ENCODE peak calls at places on chromosome 13, in eight cellular contexts. H is transverse colon, R is A549, X is tibial nerve, O is stomach, D is suprapubic skin, N is HepG2, G is ovary. P is an unnamed sample. For H3K4me1, the result is how much of the 10 kb centered on the place peaks cover.

GRCh38 chr13:64855506-64855905 is 2374.6 kb downstream of the PCDH9 start:
- DNase-seq in H (no peak), R (no peak), X (no peak), O (no peak), D (no peak), N (no peak), G (no peak), P (no peak)

GRCh38 chr13:94558721-94559120 is 37.2 kb downstream of the TGDS start:
- DNase-seq in H (no peak), R (no peak), X (no peak), O (no peak), D (no peak), N (no peak), G (no peak), P (no peak)

GRCh38 chr13:83879431-83880171 is 2.7 kb downstream of the SLITRK1 start:
- DNase-seq in H (no peak), R (no peak), X (no peak), O (no peak), D (no peak), N (no peak), G (no peak), P (no peak)

GRCh38 chr13:53010374-53011105 is 18.1 kb upstream of the OLFM4 start:
- DNase-seq in H (peak), R (no peak), X (peak), O (peak), D (no peak), N (peak), G (no peak), P (no peak)

GRCh38 chr13:73556902-73557301 is 498.1 kb downstream of the KLF5 start:
- DNase-seq in H (no peak), R (no peak), X (no peak), O (no peak), D (no peak), N (no peak), G (no peak), P (no peak)

GRCh38 chr13:44848956-44849748 is 140.1 kb downstream of the NUFIP1 start:
- DNase-seq in H (no peak), R (no peak), X (peak), O (no peak), D (no peak), N (no peak), G (peak), P (no peak)

GRCh38 chr13:19864339-19865309 is 1.2 kb upstream of the ZMYM5 start:
- DNase-seq in H (peak), R (peak), X (peak), O (peak), D (peak), N (no peak), G (peak), P (peak)

GRCh38 chr13:76965759-76966421 is 17.6 kb downstream of the ACOD1 start:
- DNase-seq in H (peak), R (no peak), X (peak), O (peak), D (no peak), N (no peak), G (peak), P (no peak)

GRCh38 chr13:19845758-19846157 is 17.7 kb downstream of the ZMYM5 start:
- DNase-seq in H (no peak), R (peak), X (no peak), O (no peak), D (no peak), N (peak), G (no peak), P (no peak)

GRCh38 chr13:78238911-78239310 is 320.3 kb upstream of the EDNRB start:
- DNase-seq in H (no peak), R (no peak), X (no peak), O (no peak), D (no peak), N (no peak), G (no peak), P (no peak)

GRCh38 chr13:39527961-39528720 is 74.9 kb downstream of the LHFPL6 start:
- DNase-seq in H (no peak), R (peak), X (no peak), O (no peak), D (no peak), N (no peak), G (no peak), P (no peak)

GRCh38 chr13:39526499-39526898 is 76.5 kb downstream of the LHFPL6 start:
- DNase-seq in H (no peak), R (no peak), X (no peak), O (no peak), D (no peak), N (no peak), G (no peak), P (no peak)

GRCh38 chr13:39524795-39525194 is 78.2 kb downstream of the LHFPL6 start:
- DNase-seq in H (no peak), R (no peak), X (no peak), O (no peak), D (no peak), N (no peak), G (no peak), P (no peak)

GRCh38 chr13:39530996-39531395 is 72.0 kb downstream of the LHFPL6 start:
- DNase-seq in H (no peak), R (no peak), X (no peak), O (no peak), D (no peak), N (no peak), G (no peak), P (no peak)

DNA sequence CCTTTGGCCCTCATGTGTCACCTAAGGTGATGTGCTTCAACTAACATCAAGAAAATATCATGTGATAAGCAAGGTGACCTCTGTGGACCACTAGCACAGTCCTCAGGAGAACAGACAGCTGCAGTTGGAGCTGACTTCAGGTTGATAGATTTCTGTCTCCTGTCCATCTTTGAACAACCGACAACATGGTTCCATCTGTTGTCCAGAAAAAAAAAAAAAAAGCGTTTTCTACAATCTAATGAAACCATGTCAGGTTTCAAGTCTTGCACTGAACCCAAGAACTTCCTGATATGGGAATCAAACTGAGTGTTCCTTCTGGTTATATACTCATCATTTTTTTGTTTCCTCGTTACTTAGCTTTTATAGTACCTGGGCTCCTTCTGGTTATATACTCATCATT is 75.7 kb downstream of the LHFPL6 start:
- DNase-seq in H (no peak), R (no peak), X (no peak), O (no peak), D (no peak), N (no peak), G (no peak), P (no peak)
- H3K4me1 ChIP-seq in H (under half), R (under half), X (under half), O (under half), D (under half), N (under half), G (under half), P (under half)

DNA sequence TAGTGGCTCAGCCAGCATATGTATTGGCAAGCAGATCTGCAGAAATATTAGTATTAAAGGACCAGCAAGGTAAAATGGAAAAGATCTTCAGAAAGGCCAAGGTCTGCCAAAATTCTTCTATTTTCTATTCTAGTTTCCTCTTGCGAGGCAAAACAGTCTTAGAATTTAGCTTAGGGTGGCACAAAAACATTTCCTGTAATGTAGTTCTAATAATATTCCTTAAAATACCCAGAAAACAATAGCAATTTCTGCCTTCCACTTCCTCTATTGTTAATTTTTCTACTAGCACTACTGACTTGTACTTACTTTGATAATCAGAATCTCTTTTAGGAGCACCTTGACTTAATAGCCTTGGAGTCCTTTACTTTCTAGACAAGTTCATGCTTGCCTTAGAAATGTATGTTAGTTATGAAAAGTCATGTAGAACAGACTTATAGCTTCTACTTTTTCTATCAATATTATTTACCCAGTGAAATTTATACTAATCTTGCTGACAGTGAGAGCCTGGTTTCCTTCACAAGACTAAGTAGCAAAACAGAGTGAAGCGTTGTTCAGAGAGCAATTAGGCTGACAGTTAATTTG is 23.8 kb upstream of the LPAR6 start:
- DNase-seq in H (no peak), R (no peak), X (no peak), O (no peak), D (no peak), N (no peak), G (no peak), P (no peak)
- TF ChIP-seq EP300 in H (no peak), R (no peak), X (no peak), O (no peak), D (no peak), N (no peak), G (no peak), P (no peak)

GRCh38 chr13:26380930-26381329 is 127.0 kb downstream of the CDK8 start:
- DNase-seq in H (no peak), R (no peak), X (no peak), O (no peak), D (no peak), N (no peak), G (no peak), P (no peak)

GRCh38 chr13:26377038-26377437 is 123.1 kb downstream of the CDK8 start:
- DNase-seq in H (no peak), R (peak), X (no peak), O (no peak), D (no peak), N (peak), G (no peak), P (no peak)

GRCh38 chr13:26376430-26376829 is 122.5 kb downstream of the CDK8 start:
- DNase-seq in H (no peak), R (no peak), X (no peak), O (no peak), D (no peak), N (no peak), G (no peak), P (no peak)

GRCh38 chr13:26379831-26380230 is 125.9 kb downstream of the CDK8 start:
- DNase-seq in H (no peak), R (no peak), X (no peak), O (no peak), D (no peak), N (no peak), G (no peak), P (no peak)

GRCh38 chr13:26378116-26378515 is 124.2 kb downstream of the CDK8 start:
- DNase-seq in H (no peak), R (no peak), X (no peak), O (no peak), D (no peak), N (no peak), G (no peak), P (no peak)
- TF ChIP-seq POLR2A in H (no peak), R (no peak), X (no peak), O (no peak), D (no peak), N (no peak), G (no peak), P (no peak)

DNA sequence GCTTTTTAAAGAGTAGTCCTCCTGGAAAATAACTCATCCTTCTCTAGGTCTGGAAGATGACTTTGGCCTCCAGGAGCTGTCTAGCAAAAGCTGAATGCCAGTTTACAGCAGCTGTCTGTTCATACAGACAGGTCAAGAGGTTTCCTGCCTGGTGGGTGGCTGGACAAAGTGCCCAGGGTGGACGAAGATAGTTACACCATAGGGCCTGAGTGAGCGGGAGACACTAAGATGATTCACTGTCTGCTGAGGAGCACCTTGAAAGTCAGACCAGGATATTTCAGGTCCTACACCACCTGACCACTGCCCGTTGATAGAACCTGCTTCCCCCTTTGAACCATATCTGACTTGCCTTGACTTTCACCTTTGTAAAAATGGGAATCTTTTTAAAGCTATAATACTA is 49.2 kb upstream of the RCBTB2 start:
- DNase-seq in H (no peak), R (no peak), X (no peak), O (no peak), D (no peak), N (no peak), G (no peak), P (no peak)
- H3K4me1 ChIP-seq in H (under half), R (under half), X (under half), O (half or more), D (half or more), N (half or more), G (under half), P (under half)

DNA sequence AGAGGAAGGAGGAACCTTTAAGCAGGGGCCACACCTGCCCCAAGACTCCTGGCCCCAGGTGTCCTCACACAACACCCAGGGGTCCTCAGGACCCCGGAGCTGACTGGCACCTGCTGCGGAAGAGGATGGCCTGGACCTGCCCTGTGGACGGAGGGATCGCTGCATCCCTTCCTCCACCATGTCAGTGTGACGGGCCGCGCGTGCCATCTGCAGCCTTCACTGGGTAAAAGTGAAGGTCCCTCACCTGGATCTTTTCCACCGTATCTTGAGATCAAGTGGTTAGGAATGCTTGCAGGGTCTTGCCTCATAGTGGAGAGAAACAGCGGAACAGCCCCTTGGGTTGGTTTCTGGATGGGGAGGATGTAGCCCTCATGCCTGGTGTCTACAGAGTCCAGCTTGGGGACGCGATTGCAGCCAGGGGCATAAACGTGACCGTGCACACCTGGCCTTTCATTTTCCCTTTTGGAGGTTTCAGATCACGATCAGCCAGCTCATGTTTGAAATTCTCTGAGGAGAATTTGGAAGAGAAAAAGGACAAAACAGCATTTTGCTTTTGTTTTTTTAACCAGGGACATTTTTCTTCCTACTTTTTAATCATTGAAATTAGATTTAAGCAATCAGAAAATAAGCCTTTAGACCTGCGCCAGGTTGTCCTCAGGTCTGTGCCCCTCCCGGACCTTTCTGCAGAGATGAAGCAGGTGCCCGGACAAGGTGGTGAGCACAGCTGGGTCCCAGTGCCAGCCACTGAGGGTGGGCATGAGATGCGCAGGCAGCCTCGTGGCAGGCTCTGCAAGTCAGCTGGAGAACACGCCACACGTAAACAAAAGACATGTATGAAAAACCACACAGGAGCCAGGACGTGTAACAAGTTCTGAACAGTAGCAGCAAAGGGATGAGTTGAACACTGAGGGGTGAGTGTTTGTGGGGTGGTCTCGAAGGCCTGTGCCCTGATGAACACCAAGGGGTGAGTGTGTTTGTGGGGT is 69.1 kb upstream of the MCF2L start:
- DNase-seq in H (peak), R (no peak), X (no peak), O (no peak), D (peak), N (no peak), G (peak), P (peak)
- TF ChIP-seq EP300 in H (no peak), R (no peak), X (no peak), O (no peak), D (no peak), N (no peak), G (no peak), P (no peak)

GRCh38 chr13:106156468-106156867 is 379.0 kb downstream of the EFNB2 start:
- DNase-seq in H (no peak), R (no peak), X (no peak), O (no peak), D (no peak), N (no peak), G (no peak), P (peak)
- TF ChIP-seq POLR2A in H (no peak), R (no peak), X (no peak), O (no peak), D (no peak), N (no peak), G (no peak), P (no peak)

GRCh38 chr13:35782793-35783192 is 306.3 kb upstream of the MAB21L1 start:
- DNase-seq in H (no peak), R (no peak), X (no peak), O (no peak), D (no peak), N (no peak), G (no peak), P (no peak)
- H3K4me1 ChIP-seq in H (under half), R (under half), X (under half), O (under half), D (under half), N (under half), G (under half), P (under half)

GRCh38 chr13:107117327-107118012 is 549.5 kb upstream of the ARGLU1 start:
- DNase-seq in H (no peak), R (no peak), X (no peak), O (no peak), D (no peak), N (peak), G (no peak), P (peak)
- TF ChIP-seq EP300 in H (no peak), R (no peak), X (no peak), O (no peak), D (no peak), N (no peak), G (no peak), P (no peak)

GRCh38 chr13:66657165-66657895 is 572.8 kb downstream of the PCDH9 start:
- DNase-seq in H (no peak), R (peak), X (peak), O (peak), D (no peak), N (peak), G (peak), P (no peak)
- TF ChIP-seq POLR2A in H (no peak), R (no peak), X (no peak), O (no peak), D (no peak), N (no peak), G (no peak), P (no peak)

GRCh38 chr13:114033541-114034315 is 59.9 kb upstream of the C13orf46 start:
- DNase-seq in H (no peak), R (no peak), X (no peak), O (no peak), D (no peak), N (no peak), G (no peak), P (peak)

GRCh38 chr13:114029866-114030625 is 56.2 kb upstream of the C13orf46 start:
- DNase-seq in H (no peak), R (no peak), X (no peak), O (no peak), D (no peak), N (peak), G (no peak), P (no peak)

GRCh38 chr13:114030666-114031610 is 57.1 kb upstream of the C13orf46 start:
- DNase-seq in H (no peak), R (no peak), X (no peak), O (no peak), D (no peak), N (no peak), G (no peak), P (no peak)

GRCh38 chr13:114031631-114032030 is 57.8 kb upstream of the C13orf46 start:
- DNase-seq in H (no peak), R (no peak), X (no peak), O (no peak), D (no peak), N (no peak), G (peak), P (no peak)

DNA sequence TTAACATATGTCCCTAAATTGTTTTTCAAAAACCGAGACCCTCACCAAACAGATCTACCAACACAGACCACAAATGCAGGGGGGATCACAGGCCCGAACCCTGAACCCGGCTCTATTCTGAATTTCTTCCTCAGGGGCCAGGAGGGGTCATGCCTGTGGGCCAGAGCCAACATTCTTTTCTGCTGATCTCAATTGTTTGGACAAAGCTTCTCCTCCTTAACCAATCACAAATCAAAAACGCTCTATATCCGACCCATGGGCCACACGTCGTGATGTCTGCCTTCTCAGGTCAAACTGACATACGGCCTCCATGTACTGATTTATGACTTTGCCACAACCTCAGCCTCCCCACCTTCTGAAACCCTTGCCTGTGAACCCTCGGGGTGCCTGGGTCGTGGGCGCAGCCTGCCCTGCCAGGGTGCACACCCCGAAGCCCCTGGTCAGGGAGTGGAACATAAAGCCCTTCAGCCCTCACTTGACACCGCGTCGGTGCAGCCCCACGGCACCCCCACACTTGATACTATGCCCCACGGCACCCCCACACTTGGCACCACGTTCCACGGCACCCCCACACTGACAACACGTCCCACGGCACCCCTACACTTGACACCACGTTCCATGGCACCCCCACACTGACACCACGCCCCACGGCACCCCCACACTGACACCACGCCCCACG is 58.4 kb upstream of the C13orf46 start:
- DNase-seq in H (no peak), R (no peak), X (no peak), O (no peak), D (no peak), N (peak), G (peak), P (no peak)
- H3K4me1 ChIP-seq in H (under half), R (under half), X (under half), O (half or more), D (under half), N (under half), G (under half), P (under half)

P was measured in upper lobe of left lung.